ENCODE peak calls at places on chromosomes 7 and 10, in four cellular contexts. Q is neural progenitor cell, W is suprapubic skin, O is thyroid gland. I is an unnamed sample.
A peak's percentile ranks its signal among the peaks of the same experiment; 100 is the strongest.

GRCh38 chr10:100374137-100374655 is 27.2 kb downstream of the SCD start:
- DNase-seq in W (no peak), Q (peak; percentile 72), O (no peak), I (no peak)

GRCh38 chr7:137351941-137352340 is 8.4 kb upstream of the PTN start:
- DNase-seq in W (no peak), Q (no peak), O (no peak), I (peak; percentile 24)

GRCh38 chr7:158371856-158372255 is 215.8 kb downstream of the PTPRN2 start:
- DNase-seq in Q (no peak), W (no peak), O (no peak), I (no peak)

GRCh38 chr7:16754869-16755317 is 1.3 kb downstream of the TSPAN13 start:
- DNase-seq in Q (no peak), W (no peak), O (no peak), I (no peak)

GRCh38 chr7:123533929-123534382 is 439 bp downstream of the IQUB start:
- DNase-seq in W (no peak), Q (no peak), O (no peak), I (peak; percentile 33)

GRCh38 chr10:35453855-35454532 is 117.7 kb downstream of the CCNY start:
- DNase-seq in O (no peak), W (no peak), Q (no peak), I (no peak)

GRCh38 chr10:121527690-121528089 is 70.6 kb downstream of the FGFR2 start:
- DNase-seq in O (peak; percentile 78), Q (peak; percentile 67), W (no peak), I (peak; percentile 19)

GRCh38 chr10:128062331-128062730 is 63.9 kb downstream of the MKI67 start:
- DNase-seq in Q (peak; percentile 41), O (no peak), W (peak; percentile 61), I (no peak)

GRCh38 chr10:43292745-43293676 is 26.1 kb upstream of the RASGEF1A start:
- DNase-seq in O (peak; percentile 60), W (peak; percentile 77), Q (peak; percentile 77), I (peak; percentile 63)

GRCh38 chr7:56538541-56539429 is 422.6 kb upstream of the NUPR2 start:
- DNase-seq in W (no peak), O (no peak), Q (no peak), I (no peak)

GRCh38 chr7:77903597-77903996 is 105.0 kb downstream of the PHTF2 start:
- DNase-seq in W (no peak), Q (no peak), O (no peak), I (no peak)

GRCh38 chr10:49629286-49629915 is 15.6 kb downstream of the CHAT start:
- DNase-seq in W (no peak), O (no peak), Q (peak; percentile 40), I (no peak)

GRCh38 chr7:98913612-98914011 is 35.3 kb downstream of the TRRAP start:
- DNase-seq in W (no peak), O (no peak), Q (no peak), I (no peak)

GRCh38 chr7:141073173-141073640 is 657 bp upstream of the TMEM178B start:
- DNase-seq in Q (peak; percentile 92), O (peak; percentile 73), W (no peak), I (peak; percentile 62)

GRCh38 chr10:70283445-70284399 is at the start of gene NPFFR1:
- DNase-seq in W (no peak), O (no peak), Q (peak; percentile 81), I (no peak)

GRCh38 chr10:44923611-44924010 is 12.5 kb downstream of the TMEM72 start:
- DNase-seq in W (no peak), O (peak; percentile 18), Q (no peak), I (no peak)

GRCh38 chr7:27170936-27171635 is 3.0 kb downstream of the HOXA10 start:
- DNase-seq in W (no peak), Q (peak; percentile 44), O (no peak), I (no peak)

GRCh38 chr10:117781216-117781836 is 238.8 kb downstream of the EMX2 start:
- DNase-seq in O (no peak), W (no peak), Q (no peak), I (no peak)

GRCh38 chr10:29392376-29393021 is 103.6 kb downstream of the LYZL1 start:
- DNase-seq in O (peak; percentile 49), W (no peak), Q (peak; percentile 78), I (peak; percentile 64)

DNA sequence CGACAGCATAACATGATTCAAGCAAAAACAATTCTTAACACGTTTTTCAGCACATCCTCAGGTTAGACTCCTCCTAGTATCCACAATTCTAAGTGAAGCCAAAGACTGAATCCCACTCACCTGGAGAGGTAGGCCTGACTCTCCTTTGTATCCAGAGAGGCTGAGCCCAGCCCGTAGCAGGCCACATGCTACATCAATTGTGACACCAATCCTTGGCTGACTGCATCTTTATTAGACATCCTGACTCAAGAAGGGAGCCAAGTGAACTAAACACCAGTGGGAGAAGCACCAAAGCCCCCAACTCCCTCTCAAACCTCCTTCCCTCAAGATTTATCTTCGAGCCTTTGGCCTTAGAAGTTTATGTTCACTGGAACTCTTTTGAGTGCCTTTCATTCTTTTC is 125.5 kb upstream of the PDLIM1 start:
- DNase-seq in Q (no peak), O (no peak), W (no peak), I (no peak)
- H3K4me1 ChIP-seq in Q (peaks cover 12% of the 10 kb centered on the region), O (peaks cover 7% of the 10 kb centered on the region), W (peaks cover 18% of the 10 kb centered on the region), I (peaks cover 4% of the 10 kb centered on the region)

DNA sequence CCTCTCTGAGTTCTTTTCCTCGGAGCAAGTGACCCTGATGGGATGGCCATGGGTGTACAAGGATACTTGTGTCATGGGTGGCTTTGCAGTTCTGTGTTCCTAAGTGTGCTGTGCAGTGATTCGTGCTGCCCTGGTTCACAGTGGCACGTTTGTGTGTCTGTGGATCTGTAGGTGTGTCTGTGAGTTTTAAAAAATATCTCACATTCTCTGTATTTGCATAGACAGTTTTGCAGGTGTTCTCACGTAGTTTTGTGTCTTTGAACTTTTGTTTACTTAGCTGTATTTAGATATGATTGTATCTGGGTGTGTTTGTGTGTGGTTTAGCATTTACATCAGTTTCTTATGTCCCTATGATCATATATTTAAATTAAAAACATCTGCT is 3.7 kb downstream of the ZNF775 start:
- DNase-seq in Q (no peak), W (no peak), O (no peak), I (no peak)
- H3K4me3 ChIP-seq in Q (peak overlapping the region; percentile 36), W (no peak overlapping the region), O (no peak overlapping the region), I (no peak overlapping the region)

GRCh38 chr7:30772984-30773383 is 1.8 kb downstream of the MINDY4 start:
- DNase-seq in W (peak; percentile 35), O (no peak), Q (no peak), I (no peak)

GRCh38 chr7:30770936-30771858 is at the start of gene MINDY4:
- DNase-seq in W (peak; percentile 90), Q (peak; percentile 91), O (peak; percentile 86), I (peak; percentile 91)

GRCh38 chr7:30776971-30777370 is 5.8 kb downstream of the MINDY4 start:
- DNase-seq in W (peak; percentile 31), Q (no peak), O (no peak), I (no peak)

GRCh38 chr7:30775992-30776391 is 4.8 kb downstream of the MINDY4 start:
- DNase-seq in Q (no peak), W (no peak), O (no peak), I (no peak)

DNA sequence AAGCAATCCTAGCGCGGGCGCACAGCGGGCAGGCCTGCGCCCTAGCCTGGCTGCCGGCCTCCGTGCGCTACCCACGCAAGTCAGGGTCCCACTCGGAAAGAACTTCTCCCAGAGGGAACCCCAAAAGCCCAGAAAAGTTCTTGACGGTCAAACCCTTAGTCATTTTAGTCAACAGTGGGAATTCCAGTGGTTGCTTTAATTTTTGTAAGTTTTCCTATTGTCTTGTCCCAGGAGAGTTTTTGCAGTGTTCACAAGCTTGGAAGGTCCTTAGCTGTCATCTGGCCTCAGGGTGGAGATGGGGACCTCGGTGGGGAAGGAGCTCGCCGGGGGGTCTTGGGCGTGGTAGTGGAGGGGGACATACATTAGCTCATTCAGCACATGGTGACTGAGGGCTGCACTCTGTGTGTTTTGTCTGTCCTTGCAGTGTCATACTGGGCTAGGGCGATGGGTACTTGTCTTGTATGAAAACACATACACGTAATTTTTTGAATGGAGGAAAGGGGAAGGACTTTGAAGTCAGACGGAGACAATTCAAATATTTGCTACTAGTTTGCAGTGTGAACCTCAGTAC is 727 bp downstream of the MINDY4 start:
- DNase-seq in Q (peak; percentile 19), W (peak; percentile 78), O (no peak), I (no peak)
- H3K4me1 ChIP-seq in Q (peaks cover 3% of the 10 kb centered on the region), W (peaks cover 12% of the 10 kb centered on the region), O (peaks cover 22% of the 10 kb centered on the region), I (peaks cover 27% of the 10 kb centered on the region)

DNA sequence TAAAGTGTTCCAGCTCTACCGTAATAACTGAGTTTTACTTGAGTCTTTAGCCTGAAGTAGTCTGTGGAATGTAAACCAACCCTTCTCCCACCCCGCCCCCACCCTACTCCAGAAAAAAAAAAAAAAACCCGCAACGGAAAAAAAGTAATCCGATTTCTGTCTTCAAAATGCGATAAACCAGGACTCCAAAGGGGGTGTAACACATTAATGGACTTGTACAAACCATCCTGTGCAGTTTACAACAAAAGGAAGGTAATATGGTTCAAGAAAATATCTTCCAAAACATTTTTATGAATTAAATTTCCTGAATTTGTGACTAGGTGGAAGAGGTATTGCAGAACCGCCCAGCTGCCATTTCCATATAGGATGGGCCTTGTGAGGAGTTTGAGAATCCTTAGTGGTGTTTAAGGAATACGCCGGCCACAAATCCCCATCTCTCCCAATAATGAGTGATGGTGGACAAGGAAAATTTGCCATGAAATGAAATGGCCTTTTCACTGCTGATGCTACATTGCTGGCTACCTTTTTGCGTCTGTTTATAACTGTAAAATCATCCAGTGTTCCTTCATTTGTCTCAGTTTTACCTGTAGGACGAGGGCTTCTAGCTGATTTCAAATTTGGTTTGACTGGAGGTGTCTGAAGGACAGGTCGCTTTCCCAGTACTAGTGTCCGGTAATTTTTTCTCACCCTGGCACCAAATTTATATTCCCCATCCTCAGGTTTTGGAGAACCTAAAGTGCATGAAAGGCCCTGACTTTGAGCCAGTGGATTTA is 10.5 kb downstream of the SKIDA1 start:
- DNase-seq in W (no peak), Q (peak; percentile 32), O (no peak), I (no peak)
- H3K4me3 ChIP-seq in W (no peak overlapping the region), Q (peak overlapping the region; percentile 99), O (no peak overlapping the region), I (peak overlapping the region; percentile 67)

DNA sequence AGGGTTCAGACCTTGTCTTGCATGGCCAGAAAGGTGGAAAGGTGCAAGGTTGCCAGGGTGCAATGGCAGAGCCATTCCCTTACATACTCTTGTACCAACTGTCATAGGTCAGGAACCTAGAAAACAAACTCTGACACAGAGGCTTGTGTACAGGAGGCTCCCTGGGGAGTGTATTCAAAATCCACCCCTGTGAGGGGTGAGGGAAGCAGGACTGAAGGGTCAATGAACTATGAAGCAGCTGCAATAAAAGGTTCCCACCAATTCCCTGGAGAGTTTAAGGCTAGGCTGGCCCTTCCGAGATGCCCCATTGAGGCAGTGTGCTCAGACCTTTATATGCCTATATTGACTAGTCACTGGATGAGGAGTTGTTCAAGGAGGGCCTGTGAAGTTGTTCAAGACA is 13.9 kb upstream of the CUZD1 start:
- DNase-seq in W (no peak), O (no peak), Q (no peak), I (no peak)
- H3K4me1 ChIP-seq in W (no peaks in the 10 kb centered on the region), O (peaks cover 8% of the 10 kb centered on the region), Q (no peaks in the 10 kb centered on the region), I (no peaks in the 10 kb centered on the region)

DNA sequence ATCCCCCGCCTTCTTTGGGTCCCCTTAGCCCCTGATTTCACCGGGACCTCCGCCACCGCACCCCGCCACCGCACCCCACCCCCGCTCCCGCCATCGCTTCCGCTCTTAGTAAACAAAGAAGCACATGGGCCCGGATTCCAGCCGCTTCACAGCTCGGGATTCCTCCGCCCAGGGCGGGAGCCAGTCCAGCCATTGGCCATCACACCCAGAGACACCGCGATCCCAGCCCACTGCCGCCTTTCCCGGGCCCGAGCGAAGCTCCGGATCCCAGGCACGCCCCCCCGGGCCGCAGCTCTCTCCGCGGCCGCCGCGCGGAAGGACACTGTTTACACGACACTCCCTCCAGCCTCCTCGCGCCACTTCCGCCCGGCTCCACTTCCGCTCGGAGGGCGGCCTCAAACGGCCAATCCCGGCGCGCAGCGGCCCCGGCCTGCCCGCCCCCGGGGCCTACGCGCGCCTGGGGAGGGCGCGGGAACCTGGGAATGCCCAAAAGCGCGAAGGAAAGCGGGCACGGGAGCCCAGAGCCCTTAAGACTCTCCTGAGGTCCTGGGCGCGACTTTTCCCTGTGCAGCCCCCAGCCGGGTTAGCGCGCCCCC is 679 bp downstream of the MCM7 start:
- DNase-seq in W (peak; percentile 96), Q (peak; percentile 97), O (peak; percentile 94), I (peak; percentile 96)
- H3K4me3 ChIP-seq in W (peak overlapping the region; percentile 81), Q (peak overlapping the region; percentile 94), O (peak overlapping the region; percentile 2), I (peak overlapping the region; percentile 71)

I was measured in testis.